ENCODE peak calls at places on chromosome 1, in nine cellular contexts. X is cardiac fibroblast, H is heart right ventricle, Z is right atrium auricular region, T is DND-41, E is uterus, K is glutamatergic neuron, W is tibial artery, I is GM12865. J is an unnamed sample.

GRCh38 chr1:31310131-31310530 is 13.3 kb downstream of the ZCCHC17 start:
- DNase-seq in E (no peak), W (no peak), H (no peak), K (no peak), Z (no peak), X (no peak), T (no peak), I (no peak), J (no peak)

GRCh38 chr1:213061263-213061662 is 10.2 kb downstream of the RPS6KC1 start:
- DNase-seq in Z (no peak), X (no peak), H (no peak), T (no peak), E (no peak), K (no peak), W (no peak), I (no peak), J (no peak)

GRCh38 chr1:229192031-229192430 is 78.9 kb upstream of the RAB4A start:
- DNase-seq in I (no peak), K (no peak), T (no peak), Z (no peak), X (peak; percentile 82), H (no peak), W (no peak), E (no peak), J (no peak)

GRCh38 chr1:1283821-1284220 is 3.6 kb downstream of the SCNN1D start:
- DNase-seq in T (no peak), I (peak; percentile 41), X (peak; percentile 21), H (no peak), E (no peak), W (no peak), Z (no peak), K (peak; percentile 69), J (no peak)

GRCh38 chr1:182299728-182300581 is 91.6 kb downstream of the GLUL start:
- DNase-seq in K (no peak), T (peak; percentile 89), I (no peak), Z (peak; percentile 62), X (no peak), E (peak; percentile 25), W (peak; percentile 75), H (peak; percentile 43), J (no peak)

GRCh38 chr1:185402930-185403329 is 85.9 kb upstream of the IVNS1ABP start:
- DNase-seq in Z (no peak), W (no peak), X (no peak), I (no peak), T (no peak), H (no peak), K (no peak), E (no peak), J (no peak)

GRCh38 chr1:72050551-72050950 is 231.8 kb downstream of the NEGR1 start:
- DNase-seq in T (no peak), W (no peak), I (no peak), H (no peak), Z (no peak), X (no peak), K (no peak), E (no peak), J (no peak)

GRCh38 chr1:64856564-64856963 is 109.8 kb downstream of the JAK1 start:
- DNase-seq in Z (no peak), T (no peak), K (peak; percentile 37), I (no peak), E (peak; percentile 82), W (no peak), X (peak; percentile 21), H (no peak), J (no peak)

GRCh38 chr1:165925498-165926079 is 98.2 kb downstream of the UCK2 start:
- DNase-seq in H (no peak), I (no peak), W (no peak), E (no peak), Z (no peak), X (no peak), K (no peak), T (no peak), J (no peak)

GRCh38 chr1:20848162-20848561 is 61.1 kb upstream of the HP1BP3 start:
- DNase-seq in H (no peak), K (no peak), X (peak; percentile 65), I (no peak), E (no peak), T (no peak), Z (no peak), W (no peak), J (no peak)

GRCh38 chr1:204261746-204262505 is 48.1 kb upstream of the GOLT1A start:
- DNase-seq in W (no peak), H (no peak), X (peak; percentile 11), E (no peak), K (no peak), T (no peak), I (no peak), Z (no peak), J (no peak)

GRCh38 chr1:202658766-202659165 is 51.5 kb downstream of the SYT2 start:
- DNase-seq in I (no peak), Z (no peak), H (no peak), T (no peak), X (no peak), K (no peak), W (no peak), E (no peak), J (no peak)

GRCh38 chr1:202658251-202658650 is 52.0 kb downstream of the SYT2 start:
- DNase-seq in E (no peak), I (no peak), X (no peak), K (no peak), H (no peak), W (no peak), T (no peak), Z (no peak), J (no peak)

GRCh38 chr1:202659541-202659940 is 50.7 kb downstream of the SYT2 start:
- DNase-seq in T (no peak), I (no peak), E (no peak), K (no peak), W (no peak), Z (no peak), X (no peak), H (no peak), J (no peak)

GRCh38 chr1:202656057-202656456 is 54.2 kb downstream of the SYT2 start:
- DNase-seq in W (no peak), H (no peak), T (no peak), Z (no peak), E (no peak), K (peak; percentile 75), I (peak; percentile 24), X (peak; percentile 8), J (no peak)

DNA sequence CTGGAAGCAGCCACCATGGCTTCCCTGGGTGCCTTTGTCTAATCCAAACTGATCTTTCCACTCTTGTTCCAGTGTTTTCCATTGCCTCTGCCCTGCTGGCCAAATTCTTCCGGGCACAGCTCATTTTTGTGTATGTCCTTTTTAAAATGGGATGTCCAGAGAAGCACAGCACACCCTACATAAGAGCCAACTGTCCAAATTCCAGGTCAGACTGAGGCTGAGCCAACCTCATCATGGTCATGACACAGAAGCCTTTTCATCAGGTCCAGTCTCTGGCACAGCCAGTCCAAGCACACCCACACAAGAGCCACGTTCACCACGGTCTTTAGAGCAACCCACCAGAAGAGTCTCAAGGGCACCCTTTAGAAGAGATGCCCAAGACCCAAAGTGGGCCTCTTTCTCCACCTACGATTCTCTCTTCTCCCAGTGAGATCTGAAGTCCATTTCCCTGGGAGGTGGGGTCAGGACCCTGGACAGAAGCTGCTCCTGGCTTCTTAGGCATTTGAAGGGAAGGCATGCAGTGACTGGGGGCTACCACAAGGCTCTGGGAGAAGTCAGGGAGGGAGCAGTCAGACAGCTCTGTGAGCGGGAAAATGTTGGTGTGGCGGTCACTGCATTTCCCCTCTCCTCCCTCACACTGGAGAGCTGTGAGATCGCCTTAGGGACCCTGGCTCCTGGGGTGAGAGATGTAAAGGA is 53.2 kb downstream of the SYT2 start:
- DNase-seq in E (no peak), T (peak; percentile 37), I (no peak), W (no peak), K (no peak), H (no peak), Z (no peak), X (peak; percentile 31), J (no peak)
- TF ChIP-seq CTCF in E (no peak), T (peak; percentile 31), I (no peak), W (no peak), K (peak; percentile 27), H (no peak), Z (no peak), X (no peak), J (no peak)

GRCh38 chr1:25683731-25684130 is 67.1 kb downstream of the MAN1C1 start:
- DNase-seq in W (no peak), H (no peak), I (no peak), Z (no peak), X (no peak), K (no peak), E (no peak), T (no peak), J (no peak)

GRCh38 chr1:25685938-25686665 is 69.5 kb downstream of the MAN1C1 start:
- DNase-seq in I (no peak), T (no peak), X (no peak), Z (peak; percentile 79), H (no peak), W (peak; percentile 78), E (no peak), K (no peak), J (no peak)

GRCh38 chr1:25683177-25683576 is 66.6 kb downstream of the MAN1C1 start:
- DNase-seq in K (no peak), T (no peak), I (no peak), H (no peak), Z (no peak), X (no peak), W (no peak), E (no peak), J (no peak)

GRCh38 chr1:25684216-25684965 is 67.8 kb downstream of the MAN1C1 start:
- DNase-seq in X (no peak), K (no peak), E (no peak), W (peak; percentile 83), T (no peak), I (no peak), H (no peak), Z (no peak), J (no peak)

GRCh38 chr1:25685211-25685750 is 68.7 kb downstream of the MAN1C1 start:
- DNase-seq in K (no peak), T (no peak), Z (no peak), I (no peak), W (no peak), X (no peak), H (no peak), E (no peak), J (no peak)
- TF ChIP-seq CTCF in K (no peak), T (no peak), Z (no peak), I (no peak), W (no peak), X (no peak), H (no peak), E (no peak), J (no peak)

DNA sequence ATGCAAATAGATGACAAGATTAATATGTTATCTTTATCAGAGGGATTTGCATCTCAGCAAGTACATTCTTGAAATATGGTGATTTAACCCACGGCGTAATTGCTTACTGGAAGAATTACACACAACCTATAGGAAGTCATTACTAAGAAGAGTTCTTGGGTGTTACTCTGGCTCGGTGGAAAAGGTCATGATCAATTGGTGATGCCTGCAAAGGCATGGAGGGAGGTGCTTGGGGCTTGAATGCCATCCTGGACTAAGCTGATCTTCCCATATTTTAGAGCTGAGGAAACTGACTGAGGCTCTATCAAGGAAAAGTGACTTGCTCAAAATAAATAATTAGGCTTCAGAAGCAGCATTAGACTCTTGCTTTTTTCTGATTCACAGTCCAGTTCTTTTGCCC is 137.5 kb upstream of the JUN start:
- DNase-seq in K (no peak), T (no peak), W (no peak), H (no peak), I (no peak), X (no peak), E (no peak), Z (peak; percentile 1), J (no peak)
- TF ChIP-seq CTCF in K (no peak), T (no peak), W (no peak), H (no peak), I (no peak), X (no peak), E (no peak), Z (no peak), J (no peak)

GRCh38 chr1:26190373-26190987 is at the start of gene CATSPER4:
- DNase-seq in X (peak; percentile 17), H (no peak), K (peak; percentile 46), W (no peak), I (no peak), T (no peak), Z (no peak), E (no peak), J (no peak)
- TF ChIP-seq CTCF in X (no peak), H (peak; percentile 26), K (peak; percentile 46), W (no peak), I (peak; percentile 3), T (peak; percentile 49), Z (peak; percentile 22), E (no peak), J (no peak)

J was measured in coronary artery.